ENCODE peak calls at places on chromosomes 7 and 10, in nine cellular contexts. One of them, this sample, is unnamed.
A peak's percentile ranks its signal among the peaks of the same experiment; 100 is the strongest.

GRCh38 chr10:88848499-88848898 is 3.1 kb downstream of the ANKRD22 start:
- DNase-seq in transverse colon: no peak
- DNase-seq in brain microvascular endothelial cell: peak; percentile 43
- DNase-seq in uterus: no peak
- DNase-seq in upper lobe of right lung: no peak
- DNase-seq in DND-41: no peak
- DNase-seq in fibroblast of lung: peak; percentile 83
- DNase-seq in keratinocyte: no peak
- DNase-seq in epithelial cell of esophagus: peak; percentile 82
- DNase-seq in this sample: no peak

GRCh38 chr10:129936923-129937300 is 27.2 kb downstream of the EBF3 start:
- DNase-seq in transverse colon: no peak
- DNase-seq in brain microvascular endothelial cell: no peak
- DNase-seq in uterus: no peak
- DNase-seq in upper lobe of right lung: no peak
- DNase-seq in DND-41: no peak
- DNase-seq in fibroblast of lung: no peak
- DNase-seq in keratinocyte: no peak
- DNase-seq in epithelial cell of esophagus: no peak
- DNase-seq in this sample: no peak

GRCh38 chr10:125060851-125061556 is 99.4 kb downstream of the CTBP2 start:
- DNase-seq in transverse colon: peak; percentile 89
- DNase-seq in brain microvascular endothelial cell: peak; percentile 85
- DNase-seq in uterus: peak; percentile 79
- DNase-seq in upper lobe of right lung: peak; percentile 92
- DNase-seq in DND-41: peak; percentile 56
- DNase-seq in fibroblast of lung: peak; percentile 87
- DNase-seq in keratinocyte: no peak
- DNase-seq in epithelial cell of esophagus: peak; percentile 76
- DNase-seq in this sample: peak; percentile 44

GRCh38 chr7:130814753-130815152 is 80.7 kb upstream of the KLF14 start:
- DNase-seq in transverse colon: no peak
- DNase-seq in brain microvascular endothelial cell: peak; percentile 23
- DNase-seq in uterus: no peak
- DNase-seq in upper lobe of right lung: no peak
- DNase-seq in DND-41: no peak
- DNase-seq in fibroblast of lung: peak; percentile 64
- DNase-seq in keratinocyte: no peak
- DNase-seq in epithelial cell of esophagus: peak; percentile 47
- DNase-seq in this sample: no peak

GRCh38 chr10:43955978-43956377 is 307.3 kb upstream of the ZNF32 start:
- DNase-seq in transverse colon: no peak
- DNase-seq in brain microvascular endothelial cell: no peak
- DNase-seq in uterus: no peak
- DNase-seq in upper lobe of right lung: peak; percentile 17
- DNase-seq in DND-41: no peak
- DNase-seq in fibroblast of lung: no peak
- DNase-seq in keratinocyte: no peak
- DNase-seq in epithelial cell of esophagus: no peak
- DNase-seq in this sample: no peak

GRCh38 chr7:66050337-66050957 is 25.2 kb upstream of the ASL start:
- DNase-seq in transverse colon: no peak
- DNase-seq in brain microvascular endothelial cell: no peak
- DNase-seq in uterus: no peak
- DNase-seq in upper lobe of right lung: no peak
- DNase-seq in DND-41: no peak
- DNase-seq in fibroblast of lung: no peak
- DNase-seq in keratinocyte: no peak
- DNase-seq in epithelial cell of esophagus: no peak
- DNase-seq in this sample: no peak

GRCh38 chr7:8284606-8285005 is 22.6 kb upstream of the ICA1 start:
- DNase-seq in transverse colon: peak; percentile 64
- DNase-seq in brain microvascular endothelial cell: no peak
- DNase-seq in uterus: no peak
- DNase-seq in upper lobe of right lung: no peak
- DNase-seq in DND-41: no peak
- DNase-seq in fibroblast of lung: no peak
- DNase-seq in keratinocyte: no peak
- DNase-seq in epithelial cell of esophagus: no peak
- DNase-seq in this sample: no peak

GRCh38 chr7:108368466-108368865 is 87.8 kb downstream of the NRCAM start:
- DNase-seq in transverse colon: no peak
- DNase-seq in brain microvascular endothelial cell: no peak
- DNase-seq in uterus: no peak
- DNase-seq in upper lobe of right lung: no peak
- DNase-seq in DND-41: no peak
- DNase-seq in fibroblast of lung: peak; percentile 62
- DNase-seq in keratinocyte: no peak
- DNase-seq in epithelial cell of esophagus: no peak
- DNase-seq in this sample: no peak

GRCh38 chr7:51367614-51367968 is 51.0 kb upstream of the COBL start:
- DNase-seq in transverse colon: no peak
- DNase-seq in brain microvascular endothelial cell: no peak
- DNase-seq in uterus: no peak
- DNase-seq in upper lobe of right lung: no peak
- DNase-seq in DND-41: no peak
- DNase-seq in fibroblast of lung: no peak
- DNase-seq in keratinocyte: no peak
- DNase-seq in epithelial cell of esophagus: no peak
- DNase-seq in this sample: no peak

GRCh38 chr7:10793995-10794780 is 179.5 kb upstream of the PHF14 start:
- DNase-seq in transverse colon: no peak
- DNase-seq in brain microvascular endothelial cell: peak; percentile 25
- DNase-seq in uterus: no peak
- DNase-seq in upper lobe of right lung: no peak
- DNase-seq in DND-41: no peak
- DNase-seq in fibroblast of lung: no peak
- DNase-seq in keratinocyte: no peak
- DNase-seq in epithelial cell of esophagus: no peak
- DNase-seq in this sample: no peak

GRCh38 chr10:16756561-16757221 is 60.5 kb downstream of the RSU1 start:
- DNase-seq in transverse colon: no peak
- DNase-seq in brain microvascular endothelial cell: peak; percentile 63
- DNase-seq in uterus: no peak
- DNase-seq in upper lobe of right lung: no peak
- DNase-seq in DND-41: no peak
- DNase-seq in fibroblast of lung: peak; percentile 71
- DNase-seq in keratinocyte: no peak
- DNase-seq in epithelial cell of esophagus: no peak
- DNase-seq in this sample: no peak

GRCh38 chr10:124744688-124745055 is 494 bp upstream of the FAM53B start:
- DNase-seq in transverse colon: no peak
- DNase-seq in brain microvascular endothelial cell: peak; percentile 56
- DNase-seq in uterus: no peak
- DNase-seq in upper lobe of right lung: no peak
- DNase-seq in DND-41: no peak
- DNase-seq in fibroblast of lung: peak; percentile 69
- DNase-seq in keratinocyte: no peak
- DNase-seq in epithelial cell of esophagus: peak; percentile 71
- DNase-seq in this sample: no peak

GRCh38 chr7:140017543-140017942 is 45.2 kb downstream of the PARP12 start:
- DNase-seq in transverse colon: no peak
- DNase-seq in brain microvascular endothelial cell: no peak
- DNase-seq in uterus: no peak
- DNase-seq in upper lobe of right lung: peak; percentile 41
- DNase-seq in DND-41: no peak
- DNase-seq in fibroblast of lung: no peak
- DNase-seq in keratinocyte: no peak
- DNase-seq in epithelial cell of esophagus: no peak
- DNase-seq in this sample: no peak

GRCh38 chr7:140018125-140019043 is 44.4 kb downstream of the PARP12 start:
- DNase-seq in transverse colon: no peak
- DNase-seq in brain microvascular endothelial cell: no peak
- DNase-seq in uterus: no peak
- DNase-seq in upper lobe of right lung: peak; percentile 38
- DNase-seq in DND-41: no peak
- DNase-seq in fibroblast of lung: no peak
- DNase-seq in keratinocyte: no peak
- DNase-seq in epithelial cell of esophagus: no peak
- DNase-seq in this sample: no peak

GRCh38 chr7:140017034-140017433 is 45.7 kb downstream of the PARP12 start:
- DNase-seq in transverse colon: no peak
- DNase-seq in brain microvascular endothelial cell: no peak
- DNase-seq in uterus: no peak
- DNase-seq in upper lobe of right lung: peak; percentile 58
- DNase-seq in DND-41: no peak
- DNase-seq in fibroblast of lung: no peak
- DNase-seq in keratinocyte: no peak
- DNase-seq in epithelial cell of esophagus: no peak
- DNase-seq in this sample: no peak

GRCh38 chr7:140015471-140015970 is 47.2 kb downstream of the PARP12 start:
- DNase-seq in transverse colon: no peak
- DNase-seq in brain microvascular endothelial cell: no peak
- DNase-seq in uterus: no peak
- DNase-seq in upper lobe of right lung: peak; percentile 56
- DNase-seq in DND-41: no peak
- DNase-seq in fibroblast of lung: no peak
- DNase-seq in keratinocyte: no peak
- DNase-seq in epithelial cell of esophagus: no peak
- DNase-seq in this sample: no peak

GRCh38 chr7:140016540-140016939 is 46.2 kb downstream of the PARP12 start:
- DNase-seq in transverse colon: no peak
- DNase-seq in brain microvascular endothelial cell: no peak
- DNase-seq in uterus: no peak
- DNase-seq in upper lobe of right lung: peak; percentile 26
- DNase-seq in DND-41: no peak
- DNase-seq in fibroblast of lung: no peak
- DNase-seq in keratinocyte: no peak
- DNase-seq in epithelial cell of esophagus: no peak
- DNase-seq in this sample: no peak
- TF ChIP-seq CTCF in transverse colon: no peak
- TF ChIP-seq CTCF in brain microvascular endothelial cell: no peak
- TF ChIP-seq CTCF in uterus: no peak
- TF ChIP-seq CTCF in upper lobe of right lung: no peak
- TF ChIP-seq CTCF in DND-41: no peak
- TF ChIP-seq CTCF in fibroblast of lung: no peak
- TF ChIP-seq CTCF in keratinocyte: no peak
- TF ChIP-seq CTCF in epithelial cell of esophagus: no peak
- TF ChIP-seq CTCF in this sample: no peak

GRCh38 chr10:113020425-113020753 is 70.3 kb downstream of the TCF7L2 start:
- DNase-seq in transverse colon: no peak
- DNase-seq in brain microvascular endothelial cell: no peak
- DNase-seq in uterus: no peak
- DNase-seq in upper lobe of right lung: no peak
- DNase-seq in DND-41: no peak
- DNase-seq in fibroblast of lung: no peak
- DNase-seq in keratinocyte: no peak
- DNase-seq in epithelial cell of esophagus: no peak
- DNase-seq in this sample: no peak
- H3K4me3 ChIP-seq in transverse colon: no peak overlapping the region
- H3K4me3 ChIP-seq in brain microvascular endothelial cell: no peak overlapping the region
- H3K4me3 ChIP-seq in uterus: no peak overlapping the region
- H3K4me3 ChIP-seq in upper lobe of right lung: no peak overlapping the region
- H3K4me3 ChIP-seq in DND-41: no peak overlapping the region
- H3K4me3 ChIP-seq in fibroblast of lung: no peak overlapping the region
- H3K4me3 ChIP-seq in keratinocyte: no peak overlapping the region
- H3K4me3 ChIP-seq in epithelial cell of esophagus: no peak overlapping the region
- H3K4me3 ChIP-seq in this sample: no peak overlapping the region

GRCh38 chr7:151059362-151060112 is at the start of gene SLC4A2:
- DNase-seq in transverse colon: peak; percentile 83
- DNase-seq in brain microvascular endothelial cell: peak; percentile 42
- DNase-seq in uterus: peak; percentile 85
- DNase-seq in upper lobe of right lung: peak; percentile 93
- DNase-seq in DND-41: peak; percentile 82
- DNase-seq in fibroblast of lung: peak; percentile 64
- DNase-seq in keratinocyte: no peak
- DNase-seq in epithelial cell of esophagus: peak; percentile 69
- DNase-seq in this sample: peak; percentile 86
- TF ChIP-seq CTCF in transverse colon: peak; percentile 44
- TF ChIP-seq CTCF in brain microvascular endothelial cell: peak; percentile 70
- TF ChIP-seq CTCF in uterus: peak; percentile 37
- TF ChIP-seq CTCF in upper lobe of right lung: peak; percentile 55
- TF ChIP-seq CTCF in DND-41: peak; percentile 59
- TF ChIP-seq CTCF in fibroblast of lung: peak; percentile 43
- TF ChIP-seq CTCF in keratinocyte: no peak
- TF ChIP-seq CTCF in epithelial cell of esophagus: peak; percentile 43
- TF ChIP-seq CTCF in this sample: peak; percentile 70

GRCh38 chr10:60283397-60283796 is 106.3 kb downstream of the ANK3 start:
- DNase-seq in transverse colon: no peak
- DNase-seq in brain microvascular endothelial cell: no peak
- DNase-seq in uterus: no peak
- DNase-seq in upper lobe of right lung: no peak
- DNase-seq in DND-41: no peak
- DNase-seq in fibroblast of lung: no peak
- DNase-seq in keratinocyte: no peak
- DNase-seq in epithelial cell of esophagus: peak; percentile 11
- DNase-seq in this sample: no peak
- H3K4me3 ChIP-seq in transverse colon: no peak overlapping the region
- H3K4me3 ChIP-seq in brain microvascular endothelial cell: no peak overlapping the region
- H3K4me3 ChIP-seq in uterus: no peak overlapping the region
- H3K4me3 ChIP-seq in upper lobe of right lung: no peak overlapping the region
- H3K4me3 ChIP-seq in DND-41: no peak overlapping the region
- H3K4me3 ChIP-seq in fibroblast of lung: no peak overlapping the region
- H3K4me3 ChIP-seq in keratinocyte: no peak overlapping the region
- H3K4me3 ChIP-seq in epithelial cell of esophagus: no peak overlapping the region
- H3K4me3 ChIP-seq in this sample: no peak overlapping the region

GRCh38 chr7:18497082-18497481 is 1.5 kb downstream of the HDAC9 start:
- DNase-seq in transverse colon: no peak
- DNase-seq in brain microvascular endothelial cell: no peak
- DNase-seq in uterus: no peak
- DNase-seq in upper lobe of right lung: no peak
- DNase-seq in DND-41: no peak
- DNase-seq in fibroblast of lung: no peak
- DNase-seq in keratinocyte: no peak
- DNase-seq in epithelial cell of esophagus: no peak
- DNase-seq in this sample: no peak
- TF ChIP-seq CTCF in transverse colon: no peak
- TF ChIP-seq CTCF in brain microvascular endothelial cell: no peak
- TF ChIP-seq CTCF in uterus: no peak
- TF ChIP-seq CTCF in upper lobe of right lung: no peak
- TF ChIP-seq CTCF in DND-41: no peak
- TF ChIP-seq CTCF in fibroblast of lung: no peak
- TF ChIP-seq CTCF in keratinocyte: no peak
- TF ChIP-seq CTCF in epithelial cell of esophagus: no peak
- TF ChIP-seq CTCF in this sample: no peak